ENCODE peak calls at places on chromosomes 13 and 19, in ten cellular contexts. L is NCI-H774, B is T-helper 2 cell, N is A172, A is EH, Z is AG04450, V is upper lobe of right lung, X is occipital lobe, J is heart right ventricle, U is uterus. S is an unnamed sample.

GRCh38 chr13:50141660-50142010 is 126.4 kb downstream of the KCNRG start:
- DNase-seq in L (no peak), B (no peak), N (no peak), A (no peak), Z (no peak), V (no peak), X (no peak), J (no peak), U (no peak), S (peak; percentile 4)

GRCh38 chr13:34035676-34036325 is 217.9 kb downstream of the RFC3 start:
- DNase-seq in L (no peak), B (no peak), N (peak; percentile 15), A (peak; percentile 70), Z (no peak), V (no peak), X (no peak), J (no peak), U (no peak), S (no peak)

GRCh38 chr19:54418030-54418929 is 3.0 kb downstream of the TTYH1 start:
- DNase-seq in L (no peak), B (no peak), N (peak; percentile 19), A (peak; percentile 71), Z (no peak), V (no peak), X (no peak), J (no peak), U (no peak), S (peak; percentile 90)

GRCh38 chr13:114019367-114019766 is 45.5 kb upstream of the C13orf46 start:
- DNase-seq in L (no peak), B (peak; percentile 10), N (peak; percentile 33), A (peak; percentile 25), Z (no peak), V (no peak), X (no peak), J (no peak), U (no peak), S (no peak)

GRCh38 chr13:22252281-22252830 is 581.5 kb downstream of the FGF9 start:
- DNase-seq in L (no peak), B (no peak), N (no peak), A (no peak), Z (no peak), V (no peak), X (no peak), J (no peak), U (no peak), S (no peak)

GRCh38 chr13:66660013-66660804 is 569.9 kb downstream of the PCDH9 start:
- DNase-seq in L (no peak), B (no peak), N (peak; percentile 72), A (peak; percentile 70), Z (no peak), V (no peak), X (no peak), J (no peak), U (no peak), S (no peak)

GRCh38 chr19:44753619-44753931 is 5.1 kb downstream of the BCL3 start:
- DNase-seq in L (no peak), B (no peak), N (no peak), A (no peak), Z (no peak), V (no peak), X (no peak), J (no peak), U (no peak), S (no peak)

GRCh38 chr13:40317980-40318327 is 348.5 kb downstream of the FOXO1 start:
- DNase-seq in L (no peak), B (no peak), N (no peak), A (no peak), Z (no peak), V (no peak), X (no peak), J (no peak), U (no peak), S (no peak)

GRCh38 chr13:97286317-97287046 is 64.3 kb downstream of the MBNL2 start:
- DNase-seq in L (no peak), B (no peak), N (no peak), A (no peak), Z (no peak), V (no peak), X (no peak), J (no peak), U (no peak), S (no peak)

GRCh38 chr19:38893341-38893771 is 6.1 kb downstream of the SIRT2 start:
- DNase-seq in L (no peak), B (no peak), N (no peak), A (no peak), Z (no peak), V (no peak), X (no peak), J (no peak), U (no peak), S (no peak)

GRCh38 chr19:7778081-7778480 is 15.0 kb downstream of the CLEC4M start:
- DNase-seq in L (no peak), B (no peak), N (no peak), A (no peak), Z (no peak), V (peak; percentile 18), X (no peak), J (no peak), U (no peak), S (no peak)

GRCh38 chr19:53868091-53868891 is 608 bp downstream of the MYADM start:
- DNase-seq in L (no peak), B (no peak), N (peak; percentile 83), A (peak; percentile 78), Z (no peak), V (peak; percentile 84), X (no peak), J (peak; percentile 61), U (peak; percentile 61), S (no peak)

GRCh38 chr13:35228536-35228935 is 248.0 kb downstream of the MAB21L1 start:
- DNase-seq in L (no peak), B (no peak), N (no peak), A (no peak), Z (no peak), V (no peak), X (no peak), J (no peak), U (no peak), S (no peak)

GRCh38 chr13:113862766-113863510 is 938 bp downstream of the GAS6 start:
- DNase-seq in L (no peak), B (no peak), N (no peak), A (peak; percentile 55), Z (no peak), V (peak; percentile 84), X (peak; percentile 32), J (no peak), U (no peak), S (no peak)

GRCh38 chr19:1942078-1942933 is 1.3 kb downstream of the CSNK1G2 start:
- DNase-seq in L (peak; percentile 20), B (peak; percentile 56), N (peak; percentile 66), A (peak; percentile 74), Z (no peak), V (peak; percentile 88), X (no peak), J (peak; percentile 65), U (peak; percentile 69), S (peak; percentile 75)

GRCh38 chr13:36850790-36851438 is 31.9 kb downstream of the RFXAP start:
- DNase-seq in L (no peak), B (no peak), N (no peak), A (peak; percentile 15), Z (no peak), V (no peak), X (no peak), J (no peak), U (no peak), S (peak; percentile 5)